ENCODE peak calls at places on chromosomes 1 and 21, in nine cellular contexts. U is DND-41, L is right lobe of liver, Y is BE2C, E is PC-3, N is fibroblast of lung, B is tibial artery, M is lower lobe of right lung, S is cardiac muscle cell. W is an unnamed sample. For H3K36me3 and H3K27me3, the result is how much of the 10 kb centered on the place peaks cover.

GRCh38 chr21:42473495-42474042 is 22.5 kb downstream of the RSPH1 start:
- DNase-seq in U (no peak), L (no peak), Y (no peak), E (no peak), N (no peak), B (no peak), M (no peak), S (no peak), W (no peak)

GRCh38 chr1:32963746-32964460 is 706 bp downstream of the RNF19B start:
- DNase-seq in U (peak), L (peak), Y (peak), E (peak), N (peak), B (peak), M (peak), S (peak), W (no peak)

GRCh38 chr1:42319871-42320484 is 15.1 kb downstream of the FOXJ3 start:
- DNase-seq in U (peak), L (no peak), Y (no peak), E (no peak), N (no peak), B (no peak), M (no peak), S (no peak), W (no peak)

GRCh38 chr1:229430761-229431269 is 3.1 kb downstream of the ACTA1 start:
- DNase-seq in U (peak), L (no peak), Y (no peak), E (no peak), N (peak), B (peak), M (peak), S (peak), W (no peak)

GRCh38 chr1:20641986-20642385 is 8.7 kb downstream of the PINK1 start:
- DNase-seq in U (no peak), L (no peak), Y (no peak), E (no peak), N (no peak), B (no peak), M (no peak), S (no peak), W (no peak)

GRCh38 chr1:94642617-94643315 is 101.2 kb upstream of the F3 start:
- DNase-seq in U (no peak), L (no peak), Y (no peak), E (no peak), N (no peak), B (no peak), M (no peak), S (no peak), W (no peak)

GRCh38 chr1:239457491-239458488 is 71.4 kb downstream of the CHRM3 start:
- DNase-seq in U (no peak), L (no peak), Y (no peak), E (no peak), N (no peak), B (no peak), M (no peak), S (no peak), W (no peak)

GRCh38 chr1:210250998-210251679 is 18.5 kb downstream of the SERTAD4 start:
- DNase-seq in U (peak), L (no peak), Y (peak), E (peak), N (no peak), B (peak), M (peak), S (peak), W (no peak)

GRCh38 chr1:208027861-208028260 is 116.9 kb upstream of the CD34 start:
- DNase-seq in U (no peak), L (no peak), Y (no peak), E (no peak), N (no peak), B (no peak), M (no peak), S (no peak), W (no peak)

GRCh38 chr1:52636701-52637695 is 4.0 kb downstream of the SHISAL2A start:
- DNase-seq in U (peak), L (no peak), Y (no peak), E (no peak), N (no peak), B (no peak), M (peak), S (no peak), W (no peak)

GRCh38 chr1:205983925-205984725 is 19.1 kb downstream of the RAB7B start:
- DNase-seq in U (peak), L (peak), Y (peak), E (peak), N (peak), B (peak), M (peak), S (peak), W (no peak)

GRCh38 chr1:160548183-160548582 is 25.1 kb upstream of the SLAMF6 start:
- DNase-seq in U (no peak), L (no peak), Y (no peak), E (no peak), N (no peak), B (no peak), M (no peak), S (no peak), W (no peak)

GRCh38 chr1:231284441-231284840 is 43.4 kb downstream of the GNPAT start:
- DNase-seq in U (no peak), L (no peak), Y (no peak), E (no peak), N (no peak), B (no peak), M (no peak), S (no peak), W (no peak)

GRCh38 chr21:19237603-19238002 is 834.0 kb upstream of the TMPRSS15 start:
- DNase-seq in U (no peak), L (no peak), Y (no peak), E (no peak), N (no peak), B (no peak), M (no peak), S (no peak), W (no peak)

GRCh38 chr21:46667191-46667734 is 31.8 kb downstream of the PRMT2 start:
- DNase-seq in U (no peak), L (no peak), Y (peak), E (peak), N (no peak), B (no peak), M (no peak), S (peak), W (no peak)

GRCh38 chr1:220235462-220235861 is 36.8 kb downstream of the RAB3GAP2 start:
- DNase-seq in U (no peak), L (no peak), Y (no peak), E (peak), N (no peak), B (no peak), M (no peak), S (no peak), W (no peak)

GRCh38 chr21:37367301-37367757 is 756 bp downstream of the DYRK1A start:
- DNase-seq in U (no peak), L (peak), Y (peak), E (no peak), N (no peak), B (no peak), M (no peak), S (peak), W (no peak)

GRCh38 chr1:208513799-208514198 is 269.6 kb upstream of the PLXNA2 start:
- DNase-seq in U (no peak), L (no peak), Y (no peak), E (no peak), N (no peak), B (no peak), M (no peak), S (no peak), W (no peak)

GRCh38 chr1:49971088-49971487 is 52.7 kb downstream of the AGBL4 start:
- DNase-seq in U (no peak), L (no peak), Y (no peak), E (peak), N (no peak), B (no peak), M (no peak), S (no peak), W (no peak)

GRCh38 chr1:45265244-45265643 is 58.8 kb upstream of the ZSWIM5 start:
- DNase-seq in U (no peak), L (no peak), Y (no peak), E (no peak), N (no peak), B (no peak), M (no peak), S (no peak), W (no peak)

GRCh38 chr1:246798606-246799496 is 74.6 kb downstream of the SCCPDH start:
- DNase-seq in U (no peak), L (peak), Y (no peak), E (no peak), N (no peak), B (no peak), M (no peak), S (no peak), W (no peak)

GRCh38 chr1:22745675-22746585 is 35.3 kb downstream of the EPHB2 start:
- DNase-seq in U (no peak), L (peak), Y (peak), E (peak), N (peak), B (no peak), M (no peak), S (peak), W (peak)

GRCh38 chr1:220787069-220787614 is 429 bp downstream of the MTARC1 start:
- DNase-seq in U (no peak), L (peak), Y (no peak), E (peak), N (no peak), B (no peak), M (peak), S (no peak), W (no peak)

GRCh38 chr1:100458925-100459814 is 78.8 kb upstream of the GPR88 start:
- DNase-seq in U (peak), L (peak), Y (peak), E (peak), N (peak), B (peak), M (peak), S (peak), W (peak)

GRCh38 chr21:15421947-15422346 is 307.8 kb upstream of the USP25 start:
- DNase-seq in U (no peak), L (no peak), Y (no peak), E (peak), N (no peak), B (no peak), M (no peak), S (peak), W (no peak)

GRCh38 chr1:205360166-205360565 is 3.4 kb upstream of the KLHDC8A start:
- DNase-seq in U (no peak), L (no peak), Y (no peak), E (no peak), N (no peak), B (no peak), M (no peak), S (no peak), W (no peak)

GRCh38 chr1:11434926-11435325 is 44.0 kb upstream of the DISP3 start:
- DNase-seq in U (no peak), L (no peak), Y (no peak), E (no peak), N (no peak), B (no peak), M (no peak), S (no peak), W (no peak)
- TF ChIP-seq CTCF in U (no peak), L (no peak), Y (no peak), E (no peak), N (no peak), B (no peak), M (no peak), S (no peak), W (no peak)

GRCh38 chr1:16134906-16135305 is 21.0 kb downstream of the EPHA2 start:
- DNase-seq in U (no peak), L (no peak), Y (no peak), E (no peak), N (no peak), B (no peak), M (no peak), S (no peak), W (no peak)

GRCh38 chr1:16135501-16135900 is 20.4 kb downstream of the EPHA2 start:
- DNase-seq in U (no peak), L (no peak), Y (no peak), E (no peak), N (no peak), B (no peak), M (no peak), S (no peak), W (no peak)

GRCh38 chr1:16133007-16133961 is 22.6 kb downstream of the EPHA2 start:
- DNase-seq in U (no peak), L (no peak), Y (no peak), E (no peak), N (no peak), B (no peak), M (no peak), S (no peak), W (no peak)

GRCh38 chr1:16132325-16132785 is 23.5 kb downstream of the EPHA2 start:
- DNase-seq in U (no peak), L (no peak), Y (no peak), E (no peak), N (no peak), B (no peak), M (no peak), S (no peak), W (no peak)

GRCh38 chr1:16134071-16134801 is 21.6 kb downstream of the EPHA2 start:
- DNase-seq in U (no peak), L (no peak), Y (no peak), E (no peak), N (no peak), B (no peak), M (no peak), S (no peak), W (no peak)
- H3K36me3 ChIP-seq in U (under half), L (under half), Y (under half), E (half or more), N (half or more), B (under half), M (half or more), S (under half), W (half or more)

GRCh38 chr1:944341-945325 is 14.4 kb downstream of the NOC2L start:
- DNase-seq in U (no peak), L (no peak), Y (peak), E (no peak), N (peak), B (no peak), M (no peak), S (peak), W (no peak)
- H3K27me3 ChIP-seq in U (under half), L (under half), Y (under half), E (under half), N (under half), B (under half), M (under half), S (under half), W (under half)

GRCh38 chr1:162561616-162562451 is at the start of gene UAP1:
- DNase-seq in U (no peak), L (no peak), Y (no peak), E (no peak), N (no peak), B (no peak), M (no peak), S (peak), W (no peak)
- TF ChIP-seq CTCF in U (no peak), L (no peak), Y (no peak), E (no peak), N (no peak), B (no peak), M (no peak), S (no peak), W (no peak)

DNA sequence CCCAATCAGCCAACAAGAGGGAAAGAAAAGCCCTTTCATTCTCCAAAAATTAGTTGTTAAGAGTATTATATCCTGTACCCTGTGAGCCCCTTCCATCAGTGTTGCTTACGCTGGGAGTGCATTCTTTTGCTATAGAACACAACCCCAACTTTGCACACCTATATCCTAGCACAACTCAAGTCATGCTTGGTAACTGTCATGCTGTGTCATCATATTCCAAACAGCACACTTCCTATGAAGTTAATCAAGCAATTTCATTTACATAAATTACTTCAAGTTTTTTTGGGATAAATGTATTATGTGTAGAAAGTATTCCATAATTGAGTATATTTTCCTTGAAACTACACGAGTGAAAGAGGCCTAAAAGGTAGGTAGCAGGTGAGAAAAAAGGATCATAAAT is 20.0 kb downstream of the FUBP1 start:
- DNase-seq in U (no peak), L (no peak), Y (no peak), E (no peak), N (no peak), B (no peak), M (no peak), S (no peak), W (no peak)
- H3K36me3 ChIP-seq in U (half or more), L (half or more), Y (half or more), E (half or more), N (under half), B (half or more), M (half or more), S (half or more), W (under half)

DNA sequence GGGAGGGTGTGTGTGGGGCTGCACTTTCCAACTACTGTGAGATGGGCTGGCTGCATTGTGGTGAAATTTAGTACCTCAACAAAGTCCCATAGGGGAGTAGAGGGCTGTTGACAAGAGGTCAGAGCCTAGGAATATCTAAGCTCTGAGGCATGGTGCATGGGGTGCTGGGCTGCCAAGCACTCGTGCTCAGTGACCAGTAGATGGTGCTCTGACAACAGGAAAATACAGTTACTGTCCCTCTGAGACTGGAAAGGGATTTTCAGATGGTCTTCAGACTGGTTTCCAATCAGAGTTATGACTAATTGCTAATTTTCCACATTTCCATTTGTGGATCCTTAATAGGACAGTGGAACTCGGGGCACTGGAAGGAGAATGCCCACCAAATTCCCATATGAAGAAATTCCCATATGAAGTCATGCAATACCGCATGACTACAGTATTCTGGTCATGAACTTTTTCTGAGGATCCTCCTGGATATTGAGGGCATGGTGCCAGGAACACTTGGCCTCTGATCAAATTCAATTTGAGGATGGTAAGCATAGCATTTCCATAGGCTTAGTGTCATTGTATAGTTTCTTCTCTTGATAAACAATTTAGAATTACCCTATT is 4.1 kb upstream of the CACNA1E start:
- DNase-seq in U (peak), L (no peak), Y (peak), E (peak), N (peak), B (no peak), M (peak), S (peak), W (peak)
- H3K27me3 ChIP-seq in U (under half), L (under half), Y (half or more), E (under half), N (under half), B (half or more), M (under half), S (half or more), W (under half)

W was measured in BJ.